ENCODE peak calls at places on chromosomes 3 and 15, in five cellular contexts. S is AG08395, K is adipocyte, E is NCI-H1105, N is PC-9. X is an unnamed sample.

GRCh38 chr15:88385078-88385700 is 82.0 kb downstream of the MRPL46 start:
- DNase-seq in S (peak), K (peak), E (no peak), N (no peak), X (no peak)

GRCh38 chr3:117893638-117894037 is 1141.0 kb downstream of the IGSF11 start:
- DNase-seq in S (no peak), K (no peak), E (no peak), N (no peak), X (no peak)

GRCh38 chr3:55701997-55702396 is 214.9 kb upstream of the WNT5A start:
- DNase-seq in S (no peak), K (no peak), E (no peak), N (no peak), X (no peak)

GRCh38 chr15:58423858-58424608 is 7.8 kb upstream of the LIPC start:
- DNase-seq in S (peak), K (no peak), E (no peak), N (no peak), X (no peak)

GRCh38 chr3:51538459-51539290 is at the start of gene RAD54L2:
- DNase-seq in S (peak), K (peak), E (peak), N (peak), X (peak)

GRCh38 chr15:58182460-58183163 is 44.4 kb downstream of the AQP9 start:
- DNase-seq in S (peak), K (peak), E (peak), N (no peak), X (peak)

GRCh38 chr15:100944237-100944875 is 25.2 kb downstream of the LRRK1 start:
- DNase-seq in S (no peak), K (peak), E (no peak), N (no peak), X (no peak)

GRCh38 chr15:52217186-52217585 is 26.0 kb upstream of the GNB5 start:
- DNase-seq in S (no peak), K (no peak), E (no peak), N (no peak), X (no peak)

X was measured in mesothelial cell of epicardium.